ENCODE peak calls at places on chromosomes 2 and 18, in six cellular contexts. Y, E, Q, W, S and U are unnamed samples.

GRCh38 chr2:121903037-121903689 is 147.7 kb downstream of the TSN start:
- DNase-seq in E (no peak), W (no peak), S (peak; percentile 64), Q (no peak), Y (no peak), U (peak; percentile 80)

GRCh38 chr2:95231723-95232122 is 24.4 kb downstream of the ZNF892 start:
- DNase-seq in Y (peak; percentile 13), W (peak; percentile 57), S (peak; percentile 69), E (peak; percentile 36), Q (no peak), U (peak; percentile 77)

GRCh38 chr2:164388511-164388910 is 232.8 kb downstream of the GRB14 start:
- DNase-seq in W (no peak), Y (no peak), S (peak; percentile 77), Q (no peak), E (peak; percentile 8), U (no peak)

GRCh38 chr2:33136570-33136969 is 189.8 kb downstream of the LTBP1 start:
- DNase-seq in S (no peak), Y (no peak), E (no peak), W (no peak), Q (no peak), U (no peak)

GRCh38 chr2:202261531-202261930 is 4.0 kb upstream of the NOP58 start:
- DNase-seq in E (no peak), Q (no peak), W (no peak), Y (no peak), S (peak; percentile 72), U (no peak)

GRCh38 chr18:34773378-34773777 is 63.3 kb downstream of the DTNA start:
- DNase-seq in Q (no peak), W (no peak), Y (no peak), E (no peak), S (peak; percentile 66), U (no peak)

GRCh38 chr18:79750980-79751571 is 46.7 kb upstream of the KCNG2 start:
- DNase-seq in Q (no peak), Y (no peak), E (no peak), W (no peak), S (no peak), U (no peak)

GRCh38 chr2:47128705-47129104 is 26.4 kb downstream of the STPG4 start:
- DNase-seq in E (no peak), S (no peak), W (no peak), Q (no peak), Y (no peak), U (no peak)

GRCh38 chr2:134396493-134396892 is 142.6 kb downstream of the MGAT5 start:
- DNase-seq in W (no peak), E (no peak), Y (no peak), S (no peak), Q (no peak), U (no peak)

GRCh38 chr2:23330214-23330613 is 54.8 kb upstream of the KLHL29 start:
- DNase-seq in S (peak; percentile 34), W (no peak), E (no peak), Y (no peak), Q (no peak), U (no peak)

GRCh38 chr18:40159141-40160017 is 1795.7 kb upstream of the PIK3C3 start:
- DNase-seq in S (peak; percentile 68), W (no peak), Y (no peak), Q (no peak), E (peak; percentile 29), U (peak; percentile 64)

GRCh38 chr18:9321017-9321452 is 13.5 kb upstream of the TWSG1 start:
- DNase-seq in Q (no peak), Y (no peak), W (no peak), E (no peak), S (peak; percentile 44), U (no peak)

GRCh38 chr2:217914878-217915277 is 87.9 kb downstream of the TNS1 start:
- DNase-seq in W (no peak), Y (no peak), Q (no peak), S (no peak), E (no peak), U (no peak)

GRCh38 chr2:63614983-63615945 is 26.5 kb downstream of the MDH1 start:
- DNase-seq in Y (no peak), E (no peak), S (peak; percentile 27), W (no peak), Q (no peak), U (no peak)